ENCODE peak calls at places on chromosomes 6 and 20, in four cellular contexts. M is NCI-H460, N is fibroblast of lung, Y is mammary epithelial cell. P is an unnamed sample.

GRCh38 chr6:105539879-105540278 is 137.0 kb upstream of the PREP start:
- DNase-seq in Y (no peak), N (no peak), M (no peak), P (no peak)

GRCh38 chr6:36605102-36605501 is 10.9 kb downstream of the SRSF3 start:
- DNase-seq in M (no peak), Y (no peak), N (no peak), P (no peak)

GRCh38 chr20:41095110-41095969 is 42.0 kb upstream of the PLCG1 start:
- DNase-seq in Y (no peak), N (peak; percentile 41), M (peak; percentile 54), P (peak; percentile 85)

GRCh38 chr20:63860325-63861051 is 810 bp upstream of the ABHD16B start:
- DNase-seq in N (no peak), M (no peak), Y (no peak), P (no peak)

GRCh38 chr20:1809121-1809520 is 86.1 kb upstream of the SIRPA start:
- DNase-seq in Y (peak; percentile 96), M (no peak), N (peak; percentile 96), P (peak; percentile 83)

GRCh38 chr20:37379967-37380828 is 34.3 kb downstream of the SRC start:
- DNase-seq in Y (no peak), M (peak; percentile 84), N (peak; percentile 51), P (peak; percentile 42)

GRCh38 chr20:31573555-31574295 is 31.4 kb upstream of the ID1 start:
- DNase-seq in N (peak; percentile 23), Y (no peak), M (no peak), P (no peak)

GRCh38 chr6:53506872-53507271 is 38.0 kb downstream of the GCLC start:
- DNase-seq in M (no peak), Y (no peak), N (no peak), P (no peak)

P was measured in foreskin fibroblast.